ENCODE peak calls at places on chromosomes 16 and 17, in five cellular contexts. C is stimulated activated CD8-positive, alpha-beta memory T cell treated with anti-CD3 and anti-CD28 coated beads, Interleukin-15, amount 100 ng/mL, for 48 hours; V is T-helper 1 cell; F is HEK293T; S is AG08395. K is an unnamed sample.

GRCh38 chr17:7235693-7236665 is 1.7 kb upstream of the DVL2 start:
- DNase-seq in C (no peak), V (no peak), F (no peak), S (no peak), K (no peak)

GRCh38 chr16:67847064-67847861 is at the start of gene CENPT:
- DNase-seq in C (no peak), V (no peak), F (peak; percentile 28), S (peak; percentile 58), K (peak; percentile 72)

GRCh38 chr17:57140321-57140720 is 55.3 kb downstream of the AKAP1 start:
- DNase-seq in C (no peak), V (no peak), F (no peak), S (no peak), K (no peak)

GRCh38 chr16:85018529-85019236 is 7.3 kb upstream of the ZDHHC7 start:
- DNase-seq in C (no peak), V (no peak), F (no peak), S (no peak), K (no peak)

GRCh38 chr16:86496929-86497381 is 13.4 kb upstream of the FOXF1 start:
- DNase-seq in C (no peak), V (no peak), F (no peak), S (no peak), K (no peak)

GRCh38 chr16:21104124-21104860 is 46.4 kb downstream of the DNAH3 start:
- DNase-seq in C (no peak), V (no peak), F (no peak), S (peak; percentile 66), K (peak; percentile 70)

GRCh38 chr17:48149174-48150106 is 41.9 kb downstream of the SNX11 start:
- DNase-seq in C (no peak), V (no peak), F (peak; percentile 76), S (no peak), K (no peak)

GRCh38 chr16:74743668-74744299 is 30.8 kb downstream of the FA2H start:
- DNase-seq in C (no peak), V (no peak), F (peak; percentile 62), S (peak; percentile 53), K (peak; percentile 19)